ENCODE peak calls at places on chromosomes 12 and 14, in five cellular contexts. X is A673, G is fibroblast of mammary gland, T is left lung, B is lower lobe of right lung. D is an unnamed sample.

GRCh38 chr14:96637521-96637920 is 135.3 kb downstream of the PAPOLA start:
- DNase-seq in X (no peak), G (no peak), T (no peak), B (no peak), D (no peak)

GRCh38 chr12:132554857-132555630 is 55.3 kb downstream of the LRCOL1 start:
- DNase-seq in X (peak), G (peak), T (no peak), B (no peak), D (no peak)

GRCh38 chr12:94855853-94856252 is 147.6 kb downstream of the NDUFA12 start:
- DNase-seq in X (no peak), G (no peak), T (no peak), B (no peak), D (no peak)

GRCh38 chr12:25322918-25323773 is 72.4 kb upstream of the KRAS start:
- DNase-seq in X (no peak), G (peak), T (no peak), B (no peak), D (no peak)

GRCh38 chr12:109589691-109590245 is 16.2 kb downstream of the MVK start:
- DNase-seq in X (no peak), G (no peak), T (peak), B (no peak), D (no peak)

GRCh38 chr12:22334696-22335290 is at the start of gene ST8SIA1:
- DNase-seq in X (peak), G (peak), T (peak), B (peak), D (peak)

GRCh38 chr12:21073129-21073528 is 57.9 kb upstream of the SLCO1B1 start:
- DNase-seq in X (no peak), G (no peak), T (no peak), B (no peak), D (no peak)

GRCh38 chr14:27427796-27428195 is 830.0 kb upstream of the NOVA1 start:
- DNase-seq in X (peak), G (peak), T (no peak), B (no peak), D (peak)

GRCh38 chr12:12466157-12466556 is 96.5 kb downstream of the DUSP16 start:
- DNase-seq in X (no peak), G (no peak), T (no peak), B (no peak), D (no peak)

GRCh38 chr12:103392722-103393121 is 103.0 kb downstream of the C12orf42 start:
- DNase-seq in X (no peak), G (no peak), T (no peak), B (no peak), D (no peak)

GRCh38 chr12:49288412-49288853 is 6.5 kb upstream of the PRPH start:
- DNase-seq in X (peak), G (peak), T (no peak), B (no peak), D (peak)

DNA sequence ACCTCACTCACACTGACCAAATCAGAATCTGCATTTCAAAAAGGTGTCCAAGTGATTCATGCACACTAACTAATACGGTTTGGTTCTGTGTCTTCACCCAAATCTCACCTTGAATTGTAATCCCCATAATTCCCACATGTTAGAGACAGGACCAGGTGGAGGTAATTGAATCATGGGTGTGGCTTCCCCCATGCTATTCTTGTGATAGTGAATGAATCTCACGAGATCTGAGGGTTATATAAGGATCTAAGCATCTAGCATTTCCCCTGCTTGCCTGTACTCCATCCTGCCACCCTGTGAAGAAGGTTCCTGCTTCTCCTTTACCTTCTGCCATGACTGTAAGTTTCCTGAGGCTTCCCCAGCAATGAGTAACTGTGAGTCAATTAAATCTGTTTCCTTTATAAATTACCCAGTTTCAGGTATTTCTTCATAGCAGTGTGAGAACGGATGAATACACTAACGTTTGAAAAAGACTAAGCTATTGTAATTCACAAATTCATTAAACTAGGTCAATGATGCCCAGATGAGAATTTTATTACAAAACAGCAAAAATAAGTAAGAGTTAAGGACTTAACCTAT is 759.1 kb downstream of the GALC start:
- DNase-seq in X (no peak), G (no peak), T (no peak), B (no peak), D (no peak)
- H3K4me3 ChIP-seq in X (no peak), G (no peak), T (no peak), B (no peak), D (no peak)

DNA sequence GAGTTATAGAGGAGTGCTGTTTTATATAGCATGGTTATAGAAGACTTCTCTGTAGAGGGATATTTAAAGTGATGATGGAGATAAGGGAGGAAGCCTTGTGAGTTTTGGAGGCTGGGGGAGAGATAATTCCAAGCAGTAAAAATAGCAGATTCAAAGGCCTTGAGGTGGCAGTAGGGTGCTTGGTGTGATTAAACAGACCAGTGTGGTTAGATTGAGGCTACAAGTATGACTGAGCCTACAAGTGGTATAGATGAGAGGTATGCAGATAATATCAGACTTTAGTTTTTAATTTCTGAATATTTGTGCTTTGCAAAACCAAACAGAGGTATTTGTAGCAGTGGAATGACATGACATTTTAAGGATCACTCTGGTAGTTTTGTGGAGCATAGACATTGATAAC is 20.3 kb downstream of the FANCM start:
- DNase-seq in X (no peak), G (no peak), T (no peak), B (no peak), D (no peak)
- TF ChIP-seq CTCF in X (no peak), G (peak), T (no peak), B (no peak), D (no peak)

DNA sequence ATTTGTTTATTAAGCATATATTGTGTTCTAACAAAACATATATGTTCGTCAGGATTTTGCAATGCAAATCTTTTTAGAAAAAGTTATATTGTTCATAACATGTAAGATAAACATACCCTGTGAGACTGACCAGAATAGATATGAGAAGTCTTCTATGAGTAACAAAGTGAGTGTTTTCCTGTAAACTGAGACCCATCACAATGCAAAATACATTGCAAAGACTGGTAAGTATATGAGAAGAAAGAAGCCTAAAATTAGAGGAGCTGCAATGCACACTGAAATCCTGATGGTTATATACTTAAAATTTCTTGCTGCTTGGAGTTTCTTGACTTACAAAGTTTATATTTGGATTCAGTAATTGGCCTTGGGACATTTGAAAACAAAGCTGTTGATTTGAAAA is 6.0 kb downstream of the HMGA2 start:
- DNase-seq in X (no peak), G (no peak), T (no peak), B (no peak), D (no peak)
- H3K4me3 ChIP-seq in X (no peak), G (no peak), T (no peak), B (no peak), D (no peak)

DNA sequence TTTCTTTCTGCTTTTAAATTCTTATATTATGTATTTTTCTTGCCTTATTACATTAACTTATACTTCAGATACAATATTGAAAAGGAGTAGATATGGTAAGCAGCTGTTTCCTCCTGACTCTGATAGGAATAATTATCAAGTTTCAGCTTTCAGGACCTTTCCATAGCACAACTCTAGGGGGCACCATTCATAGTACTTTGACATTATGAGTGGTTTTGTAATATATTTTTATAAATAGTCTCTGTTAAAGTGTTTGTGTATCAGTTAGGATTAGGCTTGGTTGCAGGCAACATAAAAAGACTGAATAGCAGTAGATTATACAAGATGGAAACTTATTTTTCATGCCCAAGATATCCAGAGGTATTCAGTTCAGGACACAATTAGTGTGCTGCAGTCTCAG is 27.9 kb upstream of the PARP11 start:
- DNase-seq in X (no peak), G (no peak), T (no peak), B (no peak), D (no peak)
- TF ChIP-seq CTCF in X (no peak), G (no peak), T (no peak), B (no peak), D (no peak)

GRCh38 chr14:102141797-102142196 is 2.1 kb downstream of the WDR20 start:
- DNase-seq in X (no peak), G (no peak), T (no peak), B (no peak), D (no peak)
- H3K4me3 ChIP-seq in X (no peak), G (no peak), T (no peak), B (no peak), D (no peak)

GRCh38 chr14:37122288-37122687 is 50.1 kb downstream of the SLC25A21 start:
- DNase-seq in X (peak), G (peak), T (no peak), B (no peak), D (peak)

GRCh38 chr14:37122919-37123639 is 49.3 kb downstream of the SLC25A21 start:
- DNase-seq in X (no peak), G (peak), T (no peak), B (no peak), D (no peak)

GRCh38 chr14:37129047-37129446 is 43.4 kb downstream of the SLC25A21 start:
- DNase-seq in X (no peak), G (no peak), T (no peak), B (no peak), D (no peak)

GRCh38 chr14:37118673-37119366 is 53.6 kb downstream of the SLC25A21 start:
- DNase-seq in X (no peak), G (no peak), T (no peak), B (no peak), D (no peak)

GRCh38 chr14:37124617-37125016 is 47.8 kb downstream of the SLC25A21 start:
- DNase-seq in X (peak), G (no peak), T (no peak), B (no peak), D (no peak)
- TF ChIP-seq CTCF in X (peak), G (no peak), T (no peak), B (no peak), D (peak)

DNA sequence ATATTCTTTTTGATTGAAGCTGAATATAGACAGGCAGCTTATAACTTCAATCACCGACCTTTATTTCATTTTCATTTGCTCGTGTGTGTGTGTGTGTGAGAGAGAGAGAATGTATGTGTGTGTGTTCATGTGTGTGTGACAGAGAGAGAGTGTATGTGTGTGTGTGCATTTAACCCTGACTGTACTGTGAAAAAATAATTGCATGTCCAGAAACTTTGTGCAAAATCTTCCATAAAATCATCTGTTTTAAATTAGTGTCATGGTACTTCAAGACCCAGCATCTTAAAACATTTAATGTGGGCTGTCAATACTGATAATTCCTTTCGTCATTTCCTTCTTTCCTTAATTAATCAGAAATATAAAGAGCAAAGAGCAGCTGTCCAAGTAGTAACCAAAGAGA is 1.6 kb downstream of the DCN start:
- DNase-seq in X (no peak), G (peak), T (no peak), B (no peak), D (peak)
- H3K4me3 ChIP-seq in X (peak), G (peak), T (peak), B (peak), D (peak)

DNA sequence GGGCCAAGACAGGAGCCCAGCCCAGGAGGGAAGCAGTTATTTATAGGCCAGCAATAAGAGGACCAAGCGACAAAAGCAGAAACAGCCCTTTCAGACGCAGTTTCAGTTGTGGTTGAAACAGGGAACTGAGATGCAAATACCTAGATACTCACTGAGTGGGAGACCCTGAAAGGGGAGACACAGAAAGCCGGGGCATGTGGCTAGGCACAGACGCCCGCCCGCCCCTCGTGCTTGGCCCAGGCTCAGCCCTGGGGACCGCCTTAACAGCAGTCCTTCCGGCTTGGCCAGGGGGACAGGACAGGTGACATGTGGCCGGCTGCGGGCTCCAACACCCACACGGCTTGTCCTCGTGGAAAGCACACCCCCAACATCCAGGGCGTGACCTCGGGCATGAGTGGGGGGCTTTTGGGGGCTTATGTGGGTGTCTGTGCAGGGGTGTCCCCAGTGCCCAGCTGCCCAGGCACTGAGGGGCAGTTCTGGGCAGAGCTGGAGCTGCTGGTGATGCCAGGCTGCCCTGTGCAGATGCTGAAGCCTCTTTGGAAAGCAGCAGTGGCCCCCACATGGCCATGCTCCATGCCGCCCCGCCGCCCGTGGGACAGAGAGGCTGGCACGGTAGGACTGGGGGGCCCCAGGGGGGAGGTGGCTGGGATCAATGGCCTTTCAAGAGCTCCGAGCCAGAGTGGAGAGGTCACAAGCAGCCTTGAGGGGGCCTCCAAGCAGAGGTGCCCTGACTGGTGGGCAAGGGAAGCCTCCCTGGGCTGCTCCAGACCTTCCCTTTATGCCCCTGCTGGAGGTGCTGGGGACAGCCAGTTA is 2.1 kb downstream of the PLD4 start:
- DNase-seq in X (no peak), G (no peak), T (peak), B (no peak), D (no peak)
- TF ChIP-seq CTCF in X (no peak), G (no peak), T (no peak), B (no peak), D (no peak)

GRCh38 chr12:72271741-72272661 is at the start of gene TRHDE:
- DNase-seq in X (peak), G (peak), T (peak), B (peak), D (peak)

GRCh38 chr12:72272731-72273498 is 745 bp downstream of the TRHDE start:
- DNase-seq in X (peak), G (no peak), T (peak), B (peak), D (no peak)

GRCh38 chr12:72274926-72275325 is 2.8 kb downstream of the TRHDE start:
- DNase-seq in X (peak), G (peak), T (no peak), B (no peak), D (peak)

GRCh38 chr12:72273851-72274284 is 1.7 kb downstream of the TRHDE start:
- DNase-seq in X (peak), G (no peak), T (peak), B (no peak), D (no peak)

GRCh38 chr12:72273499-72273837 is 1.3 kb downstream of the TRHDE start:
- DNase-seq in X (no peak), G (no peak), T (peak), B (no peak), D (no peak)
- H3K4me3 ChIP-seq in X (peak), G (peak), T (peak), B (peak), D (peak)

GRCh38 chr14:61753631-61754030 is 8.6 kb upstream of the SNAPC1 start:
- DNase-seq in X (no peak), G (peak), T (no peak), B (no peak), D (peak)
- TF ChIP-seq CTCF in X (no peak), G (peak), T (no peak), B (no peak), D (peak)